ENCODE peak calls at places on chromosomes 3 and 15, in four cellular contexts. K is cardiac muscle cell, I is T-helper 1 cell, S is psoas muscle. P is an unnamed sample.

GRCh38 chr3:132641837-132642538 is 17.6 kb downstream of the ACAD11 start:
- DNase-seq in K (peak), I (no peak), S (no peak), P (no peak)

GRCh38 chr3:152360966-152361365 is 92.2 kb downstream of the MBNL1 start:
- DNase-seq in K (no peak), I (no peak), S (no peak), P (no peak)

GRCh38 chr3:177694951-177695350 is 497.7 kb upstream of the TBL1XR1 start:
- DNase-seq in K (no peak), I (no peak), S (no peak), P (no peak)

GRCh38 chr15:38611228-38611627 is 46.6 kb upstream of the RASGRP1 start:
- DNase-seq in K (no peak), I (no peak), S (no peak), P (no peak)

GRCh38 chr3:57147071-57147470 is 18.1 kb downstream of the IL17RD start:
- DNase-seq in K (no peak), I (no peak), S (no peak), P (no peak)

GRCh38 chr3:123789760-123790159 is 94.4 kb downstream of the MYLK start:
- DNase-seq in K (no peak), I (no peak), S (no peak), P (no peak)

GRCh38 chr15:66673410-66674322 is 28.4 kb upstream of the SMAD6 start:
- DNase-seq in K (peak), I (no peak), S (peak), P (peak)

GRCh38 chr15:65386376-65386775 is 8.6 kb upstream of the IGDCC3 start:
- DNase-seq in K (no peak), I (no peak), S (no peak), P (no peak)

GRCh38 chr3:197706658-197707057 is 30.0 kb downstream of the RUBCN start:
- DNase-seq in K (no peak), I (no peak), S (no peak), P (no peak)

P was measured in right lobe of liver.